ENCODE peak calls at places on chromosomes 16 and 17, in seven cellular contexts. One of them, this sample, is unnamed.

GRCh38 chr17:5237541-5238016 is 2.9 kb upstream of the SCIMP start:
- DNase-seq in Kasumi-1: peak
- DNase-seq in stimulated activated CD4-positive, alpha-beta T cell treated with anti-CD3 and anti-CD28 coated beads, TNF-alpha, amount 100 ng/mL, for 24 hours: peak
- DNase-seq in NCI-H1436: no peak
- DNase-seq in RWPE2: no peak
- DNase-seq in right cardiac atrium: peak
- DNase-seq in heart right ventricle: peak
- DNase-seq in this sample: no peak

GRCh38 chr17:77253611-77254051 is 112.9 kb downstream of the SEC14L1 start:
- DNase-seq in Kasumi-1: no peak
- DNase-seq in stimulated activated CD4-positive, alpha-beta T cell treated with anti-CD3 and anti-CD28 coated beads, TNF-alpha, amount 100 ng/mL, for 24 hours: no peak
- DNase-seq in NCI-H1436: no peak
- DNase-seq in RWPE2: no peak
- DNase-seq in right cardiac atrium: no peak
- DNase-seq in heart right ventricle: no peak
- DNase-seq in this sample: no peak

GRCh38 chr17:27245230-27245696 is 48.7 kb upstream of the WSB1 start:
- DNase-seq in Kasumi-1: peak
- DNase-seq in stimulated activated CD4-positive, alpha-beta T cell treated with anti-CD3 and anti-CD28 coated beads, TNF-alpha, amount 100 ng/mL, for 24 hours: peak
- DNase-seq in NCI-H1436: peak
- DNase-seq in RWPE2: peak
- DNase-seq in right cardiac atrium: peak
- DNase-seq in heart right ventricle: peak
- DNase-seq in this sample: peak

GRCh38 chr16:83733301-83733700 is 74.5 kb upstream of the HSBP1 start:
- DNase-seq in Kasumi-1: no peak
- DNase-seq in stimulated activated CD4-positive, alpha-beta T cell treated with anti-CD3 and anti-CD28 coated beads, TNF-alpha, amount 100 ng/mL, for 24 hours: no peak
- DNase-seq in NCI-H1436: no peak
- DNase-seq in RWPE2: no peak
- DNase-seq in right cardiac atrium: no peak
- DNase-seq in heart right ventricle: no peak
- DNase-seq in this sample: no peak

GRCh38 chr16:17359778-17360177 is 111.0 kb downstream of the XYLT1 start:
- DNase-seq in Kasumi-1: peak
- DNase-seq in stimulated activated CD4-positive, alpha-beta T cell treated with anti-CD3 and anti-CD28 coated beads, TNF-alpha, amount 100 ng/mL, for 24 hours: peak
- DNase-seq in NCI-H1436: no peak
- DNase-seq in RWPE2: no peak
- DNase-seq in right cardiac atrium: no peak
- DNase-seq in heart right ventricle: no peak
- DNase-seq in this sample: no peak

GRCh38 chr17:42421479-42422332 is 1.4 kb downstream of the CAVIN1 start:
- DNase-seq in Kasumi-1: no peak
- DNase-seq in stimulated activated CD4-positive, alpha-beta T cell treated with anti-CD3 and anti-CD28 coated beads, TNF-alpha, amount 100 ng/mL, for 24 hours: peak
- DNase-seq in NCI-H1436: no peak
- DNase-seq in RWPE2: no peak
- DNase-seq in right cardiac atrium: peak
- DNase-seq in heart right ventricle: no peak
- DNase-seq in this sample: no peak

GRCh38 chr17:8798176-8799000 is 777 bp downstream of the MFSD6L start:
- DNase-seq in Kasumi-1: no peak
- DNase-seq in stimulated activated CD4-positive, alpha-beta T cell treated with anti-CD3 and anti-CD28 coated beads, TNF-alpha, amount 100 ng/mL, for 24 hours: no peak
- DNase-seq in NCI-H1436: no peak
- DNase-seq in RWPE2: no peak
- DNase-seq in right cardiac atrium: no peak
- DNase-seq in heart right ventricle: no peak
- DNase-seq in this sample: no peak

GRCh38 chr16:69709456-69710084 is 16.8 kb downstream of the NQO1 start:
- DNase-seq in Kasumi-1: peak
- DNase-seq in stimulated activated CD4-positive, alpha-beta T cell treated with anti-CD3 and anti-CD28 coated beads, TNF-alpha, amount 100 ng/mL, for 24 hours: no peak
- DNase-seq in NCI-H1436: peak
- DNase-seq in RWPE2: no peak
- DNase-seq in right cardiac atrium: no peak
- DNase-seq in heart right ventricle: no peak
- DNase-seq in this sample: peak

GRCh38 chr17:37512442-37513070 is 22.9 kb downstream of the DUSP14 start:
- DNase-seq in Kasumi-1: no peak
- DNase-seq in stimulated activated CD4-positive, alpha-beta T cell treated with anti-CD3 and anti-CD28 coated beads, TNF-alpha, amount 100 ng/mL, for 24 hours: no peak
- DNase-seq in NCI-H1436: no peak
- DNase-seq in RWPE2: no peak
- DNase-seq in right cardiac atrium: no peak
- DNase-seq in heart right ventricle: no peak
- DNase-seq in this sample: no peak

GRCh38 chr17:58329035-58329807 is 626 bp upstream of the TSPOAP1 start:
- DNase-seq in Kasumi-1: peak
- DNase-seq in stimulated activated CD4-positive, alpha-beta T cell treated with anti-CD3 and anti-CD28 coated beads, TNF-alpha, amount 100 ng/mL, for 24 hours: peak
- DNase-seq in NCI-H1436: no peak
- DNase-seq in RWPE2: no peak
- DNase-seq in right cardiac atrium: no peak
- DNase-seq in heart right ventricle: no peak
- DNase-seq in this sample: no peak

GRCh38 chr16:82063456-82064082 is 28.5 kb downstream of the HSD17B2 start:
- DNase-seq in Kasumi-1: no peak
- DNase-seq in stimulated activated CD4-positive, alpha-beta T cell treated with anti-CD3 and anti-CD28 coated beads, TNF-alpha, amount 100 ng/mL, for 24 hours: no peak
- DNase-seq in NCI-H1436: no peak
- DNase-seq in RWPE2: no peak
- DNase-seq in right cardiac atrium: no peak
- DNase-seq in heart right ventricle: no peak
- DNase-seq in this sample: no peak

GRCh38 chr16:4136229-4136813 is 20.1 kb upstream of the ADCY9 start:
- DNase-seq in Kasumi-1: no peak
- DNase-seq in stimulated activated CD4-positive, alpha-beta T cell treated with anti-CD3 and anti-CD28 coated beads, TNF-alpha, amount 100 ng/mL, for 24 hours: no peak
- DNase-seq in NCI-H1436: no peak
- DNase-seq in RWPE2: peak
- DNase-seq in right cardiac atrium: no peak
- DNase-seq in heart right ventricle: no peak
- DNase-seq in this sample: no peak

GRCh38 chr17:72296456-72296855 is 175.6 kb downstream of the SOX9 start:
- DNase-seq in Kasumi-1: no peak
- DNase-seq in stimulated activated CD4-positive, alpha-beta T cell treated with anti-CD3 and anti-CD28 coated beads, TNF-alpha, amount 100 ng/mL, for 24 hours: no peak
- DNase-seq in NCI-H1436: no peak
- DNase-seq in RWPE2: no peak
- DNase-seq in right cardiac atrium: no peak
- DNase-seq in heart right ventricle: no peak
- DNase-seq in this sample: no peak

GRCh38 chr17:65925606-65926307 is 266.2 kb downstream of the CEP112 start:
- DNase-seq in Kasumi-1: no peak
- DNase-seq in stimulated activated CD4-positive, alpha-beta T cell treated with anti-CD3 and anti-CD28 coated beads, TNF-alpha, amount 100 ng/mL, for 24 hours: no peak
- DNase-seq in NCI-H1436: no peak
- DNase-seq in RWPE2: no peak
- DNase-seq in right cardiac atrium: no peak
- DNase-seq in heart right ventricle: peak
- DNase-seq in this sample: no peak

GRCh38 chr17:44970136-44970737 is 2.1 kb upstream of the C1QL1 start:
- DNase-seq in Kasumi-1: no peak
- DNase-seq in stimulated activated CD4-positive, alpha-beta T cell treated with anti-CD3 and anti-CD28 coated beads, TNF-alpha, amount 100 ng/mL, for 24 hours: peak
- DNase-seq in NCI-H1436: peak
- DNase-seq in RWPE2: no peak
- DNase-seq in right cardiac atrium: peak
- DNase-seq in heart right ventricle: peak
- DNase-seq in this sample: no peak

GRCh38 chr16:50265260-50265659 is 1.1 kb upstream of the ADCY7 start:
- DNase-seq in Kasumi-1: peak
- DNase-seq in stimulated activated CD4-positive, alpha-beta T cell treated with anti-CD3 and anti-CD28 coated beads, TNF-alpha, amount 100 ng/mL, for 24 hours: no peak
- DNase-seq in NCI-H1436: no peak
- DNase-seq in RWPE2: peak
- DNase-seq in right cardiac atrium: no peak
- DNase-seq in heart right ventricle: no peak
- DNase-seq in this sample: no peak

GRCh38 chr16:19389246-19389645 is 28.4 kb upstream of the TMC5 start:
- DNase-seq in Kasumi-1: no peak
- DNase-seq in stimulated activated CD4-positive, alpha-beta T cell treated with anti-CD3 and anti-CD28 coated beads, TNF-alpha, amount 100 ng/mL, for 24 hours: peak
- DNase-seq in NCI-H1436: peak
- DNase-seq in RWPE2: peak
- DNase-seq in right cardiac atrium: peak
- DNase-seq in heart right ventricle: no peak
- DNase-seq in this sample: no peak